ENCODE peak calls at places on chromosomes 11 and 22, in nine cellular contexts. A, N, J, B, L, I, Q, D and K are unnamed samples.
A peak's percentile ranks its signal among the peaks of the same experiment; 100 is the strongest.

GRCh38 chr22:35380013-35380412 is 883 bp upstream of the HMOX1 start:
- DNase-seq in Q (no peak), L (peak; percentile 32), A (no peak), D (no peak), B (no peak), J (no peak), N (no peak), I (no peak), K (no peak)

GRCh38 chr11:118111744-118112035 is 24.9 kb upstream of the SMIM35 start:
- DNase-seq in D (no peak), A (no peak), L (no peak), J (no peak), B (no peak), I (no peak), Q (no peak), N (no peak), K (no peak)

GRCh38 chr11:47189100-47189834 is 3.0 kb upstream of the PACSIN3 start:
- DNase-seq in B (no peak), I (no peak), L (no peak), A (no peak), Q (peak; percentile 99), D (no peak), J (peak; percentile 36), N (no peak), K (no peak)

GRCh38 chr11:76365038-76365679 is 15.8 kb downstream of the THAP12 start:
- DNase-seq in L (no peak), I (no peak), D (no peak), Q (no peak), A (no peak), B (no peak), J (no peak), N (no peak), K (no peak)

GRCh38 chr22:48709453-48709852 is 1118.2 kb downstream of the BRD1 start:
- DNase-seq in D (no peak), N (peak; percentile 69), J (no peak), A (no peak), L (no peak), Q (no peak), I (no peak), B (no peak), K (no peak)

GRCh38 chr11:116312560-116313340 is 460.0 kb downstream of the BUD13 start:
- DNase-seq in B (peak; percentile 23), J (peak; percentile 41), D (no peak), L (peak; percentile 83), N (peak; percentile 83), I (peak; percentile 76), Q (no peak), A (peak; percentile 82), K (peak; percentile 91)

GRCh38 chr11:120173771-120174170 is 35.9 kb upstream of the TRIM29 start:
- DNase-seq in N (no peak), B (no peak), A (no peak), I (peak; percentile 31), D (no peak), J (no peak), Q (no peak), L (no peak), K (peak; percentile 86)

GRCh38 chr11:76666408-76666807 is 4.1 kb downstream of the LRRC32 start:
- DNase-seq in I (peak; percentile 65), J (no peak), B (peak; percentile 30), N (peak; percentile 89), L (peak; percentile 84), Q (no peak), A (no peak), D (no peak), K (no peak)

DNA sequence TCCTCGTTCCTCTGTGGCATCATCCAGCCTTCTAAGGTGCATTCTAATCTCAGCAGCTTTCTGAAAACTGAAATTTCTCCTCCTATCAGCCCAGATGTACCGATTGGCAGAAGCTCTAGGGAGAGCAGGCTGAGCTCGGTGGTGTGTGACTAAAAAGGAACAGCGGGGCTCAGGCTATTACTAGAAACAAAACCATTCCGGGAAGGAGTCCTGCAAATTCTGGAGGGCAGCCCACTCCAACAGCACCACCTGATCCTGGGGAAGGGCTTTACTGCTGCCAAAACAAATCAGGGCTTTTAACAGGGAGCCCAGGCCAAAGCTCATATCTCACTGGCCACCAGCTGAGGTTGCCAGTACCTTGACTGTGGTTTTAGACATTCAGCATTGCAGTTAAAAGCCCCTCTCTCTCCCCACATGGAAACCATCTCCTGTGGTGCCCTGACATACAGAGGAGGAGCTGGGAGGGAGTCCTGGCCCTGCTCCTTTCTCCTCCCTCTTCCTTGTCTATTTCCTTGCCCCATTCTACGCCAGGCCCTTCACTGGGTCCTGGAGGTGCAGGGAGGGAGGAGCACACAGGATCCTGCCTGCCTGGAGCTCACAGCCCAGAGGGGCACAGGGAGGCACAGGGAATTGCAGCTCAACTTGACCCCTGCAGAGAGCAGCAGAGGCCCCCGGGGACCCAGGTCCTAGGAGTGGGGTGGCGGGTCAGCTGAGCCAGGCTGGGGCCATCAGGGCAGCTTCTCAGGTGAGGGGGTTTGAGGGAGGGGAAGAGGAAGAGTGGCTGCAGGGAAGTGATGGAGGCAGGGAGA is 889 bp downstream of the PLAAT4 start:
- DNase-seq in I (no peak), A (peak; percentile 86), B (no peak), L (peak; percentile 8), J (peak; percentile 83), N (no peak), D (no peak), Q (no peak), K (peak; percentile 95)
- TF ChIP-seq POLR2AphosphoS5 in I (no peak), A (peak; percentile 65), B (no peak), L (no peak), J (peak; percentile 87), N (peak; percentile 11), D (no peak), Q (no peak), K (peak; percentile 72)

DNA sequence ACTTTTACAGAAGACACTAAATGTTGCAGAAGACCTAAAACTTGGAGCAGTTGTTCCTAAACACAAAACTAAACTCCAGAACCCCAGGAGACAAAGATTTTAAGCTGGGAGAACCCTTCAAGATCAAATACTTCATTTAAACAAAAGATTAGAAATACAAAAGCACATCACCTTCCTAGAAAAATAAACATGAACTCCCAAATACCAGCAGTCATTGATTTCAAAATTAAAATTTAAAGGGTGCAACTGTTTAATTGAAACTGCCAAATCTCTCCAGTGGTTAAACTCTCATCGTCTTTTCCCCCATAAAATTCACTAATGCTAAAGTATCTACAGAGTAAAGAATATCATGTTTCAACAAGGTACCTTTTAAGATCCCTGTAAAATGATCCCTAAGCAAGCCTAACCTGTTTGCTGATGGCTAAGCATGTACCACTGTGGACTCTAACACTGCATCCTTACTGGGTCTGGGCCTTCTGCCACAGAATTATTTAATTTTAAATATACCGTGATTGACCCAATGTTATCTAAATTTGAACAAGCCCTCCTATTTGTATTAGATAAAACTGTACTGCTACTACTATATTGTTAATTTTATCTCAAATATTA is 53.7 kb upstream of the CCDC34 start:
- DNase-seq in L (no peak), I (no peak), A (no peak), D (no peak), Q (no peak), B (no peak), N (no peak), J (peak; percentile 49), K (no peak)
- TF ChIP-seq POLR2AphosphoS5 in L (no peak), I (no peak), A (peak; percentile 26), D (no peak), Q (no peak), B (no peak), N (no peak), J (peak; percentile 85), K (no peak)

GRCh38 chr22:30584441-30584840 is 7.3 kb downstream of the PES1 start:
- DNase-seq in D (no peak), B (no peak), J (no peak), Q (no peak), L (no peak), I (no peak), N (no peak), A (no peak), K (no peak)

GRCh38 chr22:30582051-30582450 is 7.6 kb upstream of the GAL3ST1 start:
- DNase-seq in A (no peak), D (no peak), L (no peak), I (no peak), B (no peak), J (no peak), N (no peak), Q (no peak), K (no peak)

GRCh38 chr22:30586414-30586813 is 5.3 kb downstream of the PES1 start:
- DNase-seq in Q (no peak), L (no peak), N (no peak), J (no peak), A (no peak), I (no peak), B (no peak), D (no peak), K (no peak)

GRCh38 chr22:30580896-30581295 is 6.4 kb upstream of the GAL3ST1 start:
- DNase-seq in I (no peak), B (no peak), A (no peak), L (no peak), D (no peak), Q (no peak), J (no peak), N (no peak), K (no peak)

DNA sequence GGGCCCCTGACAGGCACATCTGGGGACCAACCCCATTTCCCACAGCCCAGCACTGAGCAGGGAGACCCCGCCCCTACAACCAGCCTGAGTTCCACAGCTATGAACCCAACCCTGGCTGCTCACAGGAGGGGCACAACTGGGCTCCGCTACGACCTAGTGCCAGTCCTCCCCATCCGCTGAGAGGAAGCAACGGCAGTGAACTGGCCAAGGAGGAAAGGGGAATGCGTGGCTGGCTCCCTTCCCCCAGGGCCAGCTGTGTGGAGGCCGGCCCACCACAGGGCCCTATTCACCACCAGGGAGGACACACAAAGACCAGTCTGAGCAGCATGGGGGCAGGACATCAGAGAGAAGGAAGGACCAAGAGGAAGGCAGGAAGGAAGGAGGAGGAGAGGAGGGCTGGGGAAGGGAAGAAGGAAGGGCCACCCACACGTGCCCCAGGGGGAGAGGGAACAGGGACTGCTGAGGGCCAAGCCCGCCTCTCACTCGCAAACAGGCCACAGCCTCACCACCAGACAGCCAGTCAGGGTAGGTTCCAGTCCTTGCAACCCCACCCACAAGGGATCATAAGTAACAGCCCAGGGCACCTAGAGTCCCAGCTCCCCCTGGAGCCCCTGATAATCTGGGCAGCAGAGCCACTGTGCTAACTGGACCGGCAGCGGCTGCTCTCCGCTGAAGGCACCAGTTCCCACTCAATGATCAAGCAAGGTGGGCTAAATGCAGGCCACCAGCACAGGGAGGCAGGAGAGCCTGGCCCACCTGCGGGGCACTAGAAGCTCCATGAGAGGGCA is 8.5 kb upstream of the GAL3ST1 start:
- DNase-seq in N (no peak), L (peak; percentile 54), I (no peak), D (no peak), Q (no peak), J (no peak), B (no peak), A (no peak), K (no peak)
- TF ChIP-seq POLR2AphosphoS5 in N (no peak), L (no peak), I (no peak), D (no peak), Q (no peak), J (no peak), B (no peak), A (no peak), K (no peak)

DNA sequence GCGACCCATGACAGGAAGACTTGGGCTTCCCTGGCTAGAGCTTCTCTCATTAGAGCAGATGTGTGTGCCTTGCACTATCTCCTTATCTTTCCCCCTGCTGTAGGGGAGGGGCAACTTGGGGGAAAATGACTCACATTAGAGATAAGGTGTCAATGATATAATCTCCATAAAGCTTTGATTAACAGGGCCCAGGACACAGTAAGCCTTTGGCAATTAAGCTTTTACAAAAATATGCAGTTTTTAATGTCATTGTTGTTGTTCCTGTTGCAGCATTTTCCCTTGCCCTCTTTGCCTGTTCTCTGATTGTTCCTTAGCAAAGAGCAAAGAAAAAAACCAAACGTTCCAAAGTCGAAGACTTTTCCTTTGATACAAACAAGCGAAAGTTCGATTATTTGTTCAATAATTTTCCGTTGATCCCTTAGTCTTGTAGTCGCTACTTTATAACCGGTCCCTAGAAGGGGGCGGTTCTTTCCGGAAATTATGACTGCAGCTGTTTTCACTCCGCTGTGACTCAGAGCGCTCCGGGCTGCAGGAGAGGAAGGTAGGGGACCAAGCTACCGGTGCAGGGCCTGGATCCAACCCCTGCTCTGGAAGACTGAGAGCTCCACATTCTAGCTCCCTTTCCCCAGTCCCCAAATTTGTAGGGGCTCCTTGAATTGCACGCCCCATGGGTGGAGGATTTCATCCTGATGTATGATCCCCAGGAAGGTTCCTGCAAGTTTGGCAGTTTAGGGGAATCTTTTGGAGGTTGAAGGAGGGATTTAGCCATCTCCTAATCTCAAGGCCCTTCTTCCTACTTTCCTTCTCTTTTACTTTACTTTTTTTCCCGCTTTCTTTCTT is at the start of gene VWA5A:
- DNase-seq in Q (peak; percentile 67), L (peak; percentile 86), J (peak; percentile 87), N (peak; percentile 87), B (peak; percentile 95), I (peak; percentile 83), D (peak; percentile 58), A (peak; percentile 89), K (peak; percentile 94)
- TF ChIP-seq POLR2AphosphoS5 in Q (no peak), L (peak; percentile 81), J (peak; percentile 92), N (no peak), B (peak; percentile 92), I (peak; percentile 30), D (no peak), A (peak; percentile 95), K (peak; percentile 92)